ENCODE peak calls at places on chromosome 14, in six cellular contexts. T is MCF 10A, Q is Panc1, V is lower leg skin, S is progenitor cell of endocrine pancreas, Y is MM.1S. O is an unnamed sample.

GRCh38 chr14:61523751-61524150 is 171.6 kb upstream of the HIF1A start:
- DNase-seq in S (no peak), Y (no peak), T (peak; percentile 61), Q (no peak), V (no peak), O (no peak)

GRCh38 chr14:91796622-91797347 is 64.9 kb upstream of the CATSPERB start:
- DNase-seq in Q (no peak), S (no peak), Y (no peak), T (no peak), V (no peak), O (no peak)

GRCh38 chr14:37083599-37083998 is 88.8 kb downstream of the SLC25A21 start:
- DNase-seq in S (no peak), Y (no peak), V (no peak), T (no peak), Q (no peak), O (no peak)

GRCh38 chr14:95490127-95490526 is 26.3 kb downstream of the SYNE3 start:
- DNase-seq in Q (no peak), V (no peak), T (no peak), Y (no peak), S (no peak), O (no peak)

GRCh38 chr14:68140801-68141200 is 321.2 kb downstream of the RAD51B start:
- DNase-seq in Q (no peak), V (no peak), S (no peak), Y (no peak), T (no peak), O (no peak)

GRCh38 chr14:53954551-53955233 is 1.9 kb downstream of the BMP4 start:
- DNase-seq in S (no peak), V (no peak), Q (no peak), Y (no peak), T (no peak), O (no peak)

GRCh38 chr14:22047105-22047504 is 373.5 kb upstream of the OR4E1 start:
- DNase-seq in V (no peak), Y (peak; percentile 64), T (peak; percentile 41), Q (no peak), S (no peak), O (peak; percentile 5)

GRCh38 chr14:103524002-103524785 is 1.6 kb upstream of the CKB start:
- DNase-seq in S (no peak), Q (no peak), Y (no peak), T (no peak), V (no peak), O (no peak)

GRCh38 chr14:68787235-68787727 is 5.6 kb downstream of the ZFP36L1 start:
- DNase-seq in S (no peak), V (no peak), Y (no peak), T (peak; percentile 44), Q (no peak), O (no peak)

GRCh38 chr14:95044463-95045254 is 112.7 kb downstream of the DICER1 start:
- DNase-seq in Y (no peak), V (no peak), Q (no peak), T (no peak), S (no peak), O (no peak)

GRCh38 chr14:64953310-64953654 is 10.7 kb upstream of the GPX2 start:
- DNase-seq in V (no peak), S (no peak), T (no peak), Y (no peak), Q (no peak), O (no peak)

GRCh38 chr14:64952598-64953309 is 10.2 kb upstream of the GPX2 start:
- DNase-seq in V (no peak), T (no peak), Q (no peak), Y (no peak), S (no peak), O (no peak)

GRCh38 chr14:64950889-64951288 is 8.3 kb upstream of the GPX2 start:
- DNase-seq in Q (no peak), V (no peak), Y (no peak), S (no peak), T (no peak), O (no peak)

GRCh38 chr14:64951724-64952123 is 9.2 kb upstream of the GPX2 start:
- DNase-seq in Y (no peak), Q (no peak), S (no peak), T (no peak), V (no peak), O (no peak)

GRCh38 chr14:64951291-64951690 is 8.7 kb upstream of the GPX2 start:
- DNase-seq in T (no peak), S (no peak), Q (no peak), Y (no peak), V (no peak), O (no peak)
- TF ChIP-seq CTCF in T (no peak), S (no peak), Q (no peak), Y (no peak), V (no peak), O (no peak)

GRCh38 chr14:33850826-33851225 is 100.0 kb downstream of the EGLN3 start:
- DNase-seq in V (no peak), S (no peak), Q (no peak), T (no peak), Y (no peak), O (no peak)

GRCh38 chr14:33851366-33851765 is 99.5 kb downstream of the EGLN3 start:
- DNase-seq in Y (no peak), T (no peak), S (no peak), Q (no peak), V (no peak), O (no peak)

GRCh38 chr14:33848706-33849454 is 102.0 kb downstream of the EGLN3 start:
- DNase-seq in T (peak; percentile 71), Q (peak; percentile 7), Y (no peak), V (no peak), S (peak; percentile 79), O (peak; percentile 76)

GRCh38 chr14:33848009-33848408 is 102.9 kb downstream of the EGLN3 start:
- DNase-seq in T (no peak), Q (no peak), Y (no peak), V (no peak), S (no peak), O (no peak)

DNA sequence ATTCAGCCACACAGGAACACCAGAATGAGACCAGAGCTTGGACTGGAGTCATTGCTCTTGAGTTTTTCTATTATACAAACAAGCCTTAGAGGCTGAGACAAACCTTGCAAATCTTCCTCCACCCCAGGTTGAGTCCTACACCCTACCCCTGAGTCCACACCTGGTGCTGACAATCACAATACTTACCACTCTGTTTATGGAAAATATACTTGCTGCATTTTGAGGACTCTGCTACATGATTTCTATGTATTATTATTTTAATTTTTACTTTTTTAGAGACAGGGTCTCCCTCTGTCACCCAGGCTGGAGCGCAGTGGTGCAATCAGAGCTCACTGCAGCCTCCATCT is 101.4 kb downstream of the EGLN3 start:
- DNase-seq in Q (no peak), V (no peak), S (no peak), T (no peak), Y (no peak), O (no peak)
- TF ChIP-seq CTCF in Q (peak; percentile 36), V (no peak), S (no peak), T (no peak), Y (no peak), O (no peak)

DNA sequence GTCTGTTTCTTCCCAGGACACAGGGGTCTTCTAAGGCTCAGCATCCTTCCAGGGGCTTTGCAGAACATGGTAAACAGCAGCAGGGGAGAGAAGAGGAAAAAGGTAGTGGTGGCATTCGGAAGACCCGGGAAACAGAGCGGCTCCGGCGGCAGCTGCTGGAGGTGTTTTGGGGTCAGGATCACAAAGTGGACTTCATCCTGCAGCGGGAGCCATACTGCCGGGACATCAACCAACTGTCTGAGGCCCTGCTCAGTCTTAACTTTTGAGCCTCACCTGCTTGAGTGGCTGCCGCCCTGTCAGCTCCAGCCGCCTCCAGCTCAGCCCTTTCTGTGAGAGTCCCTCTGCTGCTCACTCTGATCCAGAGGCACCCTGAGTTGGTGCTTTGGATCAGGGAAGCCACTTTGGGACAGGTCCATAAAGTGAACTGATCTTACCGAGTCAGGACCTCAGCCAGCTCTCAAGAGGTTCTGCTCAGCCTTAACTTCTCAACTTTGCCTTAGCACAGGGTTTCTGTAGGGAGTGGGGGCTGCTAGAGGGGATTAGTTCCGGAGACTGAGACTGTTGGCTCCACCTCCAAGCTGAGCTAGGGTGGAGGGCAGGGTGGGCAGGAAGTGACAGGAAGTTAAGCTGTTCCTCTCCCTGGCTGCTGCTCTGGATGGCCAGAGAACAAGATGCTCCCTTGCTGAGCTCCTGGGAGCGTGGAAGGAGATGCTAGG is 5.4 kb downstream of the SDR39U1 start:
- DNase-seq in Y (no peak), V (no peak), T (no peak), S (no peak), Q (no peak), O (no peak)
- TF ChIP-seq CTCF in Y (no peak), V (no peak), T (peak; percentile 6), S (no peak), Q (peak; percentile 54), O (peak; percentile 13)

DNA sequence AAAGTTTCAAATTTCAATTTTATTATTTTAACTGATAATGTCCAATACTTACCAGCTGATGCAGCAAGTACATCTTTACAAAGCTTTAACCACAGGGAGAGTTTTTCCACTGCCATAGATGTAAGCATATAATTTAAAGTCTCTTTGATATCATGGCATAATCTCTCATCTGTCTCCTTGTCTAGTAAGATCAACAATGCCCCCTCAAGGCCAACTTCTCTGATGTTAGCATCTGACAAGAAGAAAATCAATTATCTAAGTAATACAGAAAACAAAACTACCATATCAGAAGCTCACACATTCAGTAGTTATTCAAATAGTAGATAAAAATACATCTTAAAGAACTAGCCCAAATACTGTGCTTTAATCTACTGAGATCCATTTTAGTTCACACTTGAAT is 94.2 kb downstream of the HEATR5A start:
- DNase-seq in Y (no peak), V (no peak), S (no peak), Q (peak; percentile 2), T (peak; percentile 31), O (no peak)
- TF ChIP-seq CTCF in Y (no peak), V (no peak), S (no peak), Q (no peak), T (peak; percentile 7), O (no peak)

GRCh38 chr14:56273949-56274348 is 155.7 kb downstream of the PELI2 start:
- DNase-seq in Q (no peak), V (no peak), S (no peak), T (no peak), Y (no peak), O (no peak)
- TF ChIP-seq CTCF in Q (no peak), V (no peak), S (no peak), T (no peak), Y (no peak), O (no peak)

GRCh38 chr14:106268013-106268727 is 741.8 kb downstream of the TMEM121 start:
- DNase-seq in Y (no peak), V (no peak), T (peak; percentile 12), Q (no peak), S (no peak), O (no peak)
- TF ChIP-seq CTCF in Y (no peak), V (no peak), T (no peak), Q (peak; percentile 67), S (no peak), O (no peak)

DNA sequence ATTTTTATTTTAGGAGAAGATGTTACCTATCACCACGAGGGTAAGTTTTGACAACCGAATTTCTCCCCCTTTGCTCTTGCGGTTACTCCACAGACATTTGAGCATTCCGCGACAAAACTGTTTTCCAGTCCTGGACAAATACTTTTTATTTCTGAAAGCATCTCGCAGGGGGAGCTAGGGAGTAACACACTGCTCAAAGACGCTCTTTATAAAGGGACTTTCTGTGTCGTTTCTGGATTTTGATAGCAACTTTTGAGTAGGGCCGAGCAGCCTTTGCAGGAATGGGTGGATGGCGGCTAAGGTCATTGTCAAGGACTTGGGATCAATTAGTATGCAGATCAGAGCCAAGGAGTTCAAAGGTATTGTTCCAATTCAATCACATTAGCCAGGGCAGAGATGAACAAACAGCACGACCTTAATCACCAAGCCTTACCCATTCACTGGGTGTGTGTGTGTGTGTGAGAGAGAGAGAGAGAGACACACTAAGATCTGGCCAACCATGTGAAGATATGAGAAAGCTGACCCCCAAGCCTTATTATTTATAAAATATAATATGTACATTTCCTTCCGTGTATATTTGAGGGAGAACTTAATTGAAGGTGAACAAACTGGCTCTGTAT is 613.6 kb downstream of the VRK1 start:
- DNase-seq in Q (no peak), Y (no peak), S (no peak), T (no peak), V (no peak), O (peak; percentile 7)
- TF ChIP-seq CTCF in Q (peak; percentile 17), Y (no peak), S (no peak), T (no peak), V (no peak), O (peak; percentile 24)

O was measured in neural crest cell.